ENCODE peak calls at places on chromosomes 13 and 19, in nine cellular contexts. A is CD8-positive, alpha-beta T cell; O is naive thymus-derived CD4-positive, alpha-beta T cell; M is left ventricle myocardium inferior; U is CD8-positive, alpha-beta memory T cell; D is A673; Z is IMR-90; I is GM23338; C is esophagus muscularis mucosa. E is an unnamed sample.

GRCh38 chr19:45972081-45972943 is 1.4 kb downstream of the NOVA2 start:
- DNase-seq in A (no peak), O (peak; percentile 39), M (peak; percentile 21), U (peak; percentile 64), D (no peak), Z (no peak), I (no peak), C (no peak), E (no peak)

GRCh38 chr13:109465151-109465550 is 321.2 kb downstream of the IRS2 start:
- DNase-seq in A (no peak), O (no peak), M (no peak), U (no peak), D (peak; percentile 19), Z (peak; percentile 2), I (no peak), C (no peak), E (no peak)

GRCh38 chr13:41049480-41049879 is 11.8 kb upstream of the WBP4 start:
- DNase-seq in A (no peak), O (no peak), M (no peak), U (no peak), D (no peak), Z (no peak), I (no peak), C (no peak), E (no peak)

GRCh38 chr19:56720281-56720680 is 48.7 kb upstream of the ZNF835 start:
- DNase-seq in A (no peak), O (no peak), M (no peak), U (no peak), D (peak; percentile 70), Z (no peak), I (no peak), C (no peak), E (peak; percentile 50)

GRCh38 chr19:6744381-6745288 is 5.2 kb downstream of the TRIP10 start:
- DNase-seq in A (no peak), O (no peak), M (peak; percentile 90), U (no peak), D (peak; percentile 86), Z (peak; percentile 87), I (no peak), C (peak; percentile 94), E (peak; percentile 96)

GRCh38 chr13:109288151-109288709 is 498.2 kb downstream of the IRS2 start:
- DNase-seq in A (no peak), O (no peak), M (no peak), U (no peak), D (no peak), Z (peak; percentile 25), I (no peak), C (no peak), E (no peak)

GRCh38 chr13:29771247-29771646 is 79.2 kb downstream of the UBL3 start:
- DNase-seq in A (no peak), O (peak; percentile 52), M (no peak), U (no peak), D (peak; percentile 49), Z (peak; percentile 49), I (peak; percentile 52), C (no peak), E (no peak)

GRCh38 chr19:45121827-45122345 is 28.9 kb downstream of the PPP1R37 start:
- DNase-seq in A (no peak), O (no peak), M (no peak), U (no peak), D (no peak), Z (no peak), I (no peak), C (no peak), E (no peak)

GRCh38 chr19:38544569-38545315 is 73.0 kb downstream of the MAP4K1 start:
- DNase-seq in A (no peak), O (peak; percentile 60), M (no peak), U (no peak), D (no peak), Z (peak; percentile 5), I (peak; percentile 21), C (no peak), E (no peak)

GRCh38 chr13:24226762-24227161 is 66.2 kb downstream of the SPATA13 start:
- DNase-seq in A (no peak), O (no peak), M (no peak), U (no peak), D (no peak), Z (no peak), I (peak; percentile 41), C (no peak), E (no peak)

GRCh38 chr19:17721821-17722220 is 2.5 kb downstream of the MAP1S start:
- DNase-seq in A (no peak), O (no peak), M (peak; percentile 51), U (no peak), D (no peak), Z (peak; percentile 13), I (no peak), C (no peak), E (peak; percentile 73)

GRCh38 chr13:24900507-24900906 is 136.5 kb downstream of the RNF17 start:
- DNase-seq in A (no peak), O (no peak), M (no peak), U (no peak), D (no peak), Z (no peak), I (no peak), C (peak; percentile 55), E (no peak)

GRCh38 chr19:48315712-48316111 is 9.6 kb upstream of the EMP3 start:
- DNase-seq in A (no peak), O (no peak), M (no peak), U (no peak), D (no peak), Z (no peak), I (no peak), C (no peak), E (no peak)

DNA sequence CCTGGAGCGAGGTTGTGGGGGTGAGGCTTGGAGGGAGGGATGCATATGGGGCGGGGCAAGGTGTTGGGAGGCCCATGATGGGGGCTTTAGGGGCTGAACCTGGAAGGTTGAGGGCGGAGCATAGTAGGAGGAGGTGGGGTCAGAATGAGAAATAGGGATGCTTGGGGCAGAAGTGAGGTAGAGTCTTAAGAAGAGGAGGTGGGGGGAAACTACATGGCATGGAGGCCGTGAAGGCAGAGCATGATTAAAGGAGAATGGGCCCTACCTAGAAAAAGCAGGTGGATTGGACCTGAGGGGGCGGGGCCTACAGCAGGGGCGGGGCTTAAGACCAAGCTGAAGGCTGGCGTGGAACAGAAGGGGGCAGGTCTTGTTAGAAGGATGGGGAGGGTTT is 789 bp downstream of the NR1H2 start:
- DNase-seq in A (peak; percentile 44), O (peak; percentile 56), M (no peak), U (peak; percentile 76), D (no peak), Z (no peak), I (peak; percentile 94), C (no peak), E (peak; percentile 82)
- H3K4me3 ChIP-seq in A (no peak overlapping the region), O (no peak overlapping the region), M (peak overlapping the region; percentile 99), U (peak overlapping the region; percentile 34), D (peak overlapping the region; percentile 23), Z (no peak overlapping the region), I (peak overlapping the region; percentile 16), C (peak overlapping the region; percentile 91), E (peak overlapping the region; percentile 93)

DNA sequence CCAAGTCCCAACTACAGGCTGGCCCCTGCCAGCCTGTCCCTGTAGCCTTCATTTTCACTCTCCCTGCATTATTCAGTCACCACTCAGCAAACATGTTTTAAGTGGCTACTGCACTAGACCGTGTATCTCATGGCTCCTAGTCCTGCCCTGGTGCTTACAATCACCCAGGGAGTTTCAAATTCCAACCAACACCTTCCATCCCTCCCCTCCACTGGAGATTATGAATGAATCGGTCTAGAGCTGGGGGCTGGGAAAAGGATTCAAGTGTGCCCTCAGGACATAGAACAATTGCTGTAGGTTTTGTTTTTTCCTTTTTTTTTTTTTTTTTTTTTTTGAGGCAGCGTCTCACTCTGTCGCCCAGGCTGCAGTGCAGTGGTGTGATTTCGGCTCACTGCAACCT is 15.0 kb upstream of the TNFAIP8L1 start:
- DNase-seq in A (no peak), O (no peak), M (no peak), U (no peak), D (no peak), Z (no peak), I (no peak), C (no peak), E (no peak)
- H3K4me1 ChIP-seq in A (no peaks in the 10 kb centered on the region), O (no peaks in the 10 kb centered on the region), M (no peaks in the 10 kb centered on the region), U (no peaks in the 10 kb centered on the region), D (no peaks in the 10 kb centered on the region), Z (no peaks in the 10 kb centered on the region), I (no peaks in the 10 kb centered on the region), C (no peaks in the 10 kb centered on the region), E (no peaks in the 10 kb centered on the region)

DNA sequence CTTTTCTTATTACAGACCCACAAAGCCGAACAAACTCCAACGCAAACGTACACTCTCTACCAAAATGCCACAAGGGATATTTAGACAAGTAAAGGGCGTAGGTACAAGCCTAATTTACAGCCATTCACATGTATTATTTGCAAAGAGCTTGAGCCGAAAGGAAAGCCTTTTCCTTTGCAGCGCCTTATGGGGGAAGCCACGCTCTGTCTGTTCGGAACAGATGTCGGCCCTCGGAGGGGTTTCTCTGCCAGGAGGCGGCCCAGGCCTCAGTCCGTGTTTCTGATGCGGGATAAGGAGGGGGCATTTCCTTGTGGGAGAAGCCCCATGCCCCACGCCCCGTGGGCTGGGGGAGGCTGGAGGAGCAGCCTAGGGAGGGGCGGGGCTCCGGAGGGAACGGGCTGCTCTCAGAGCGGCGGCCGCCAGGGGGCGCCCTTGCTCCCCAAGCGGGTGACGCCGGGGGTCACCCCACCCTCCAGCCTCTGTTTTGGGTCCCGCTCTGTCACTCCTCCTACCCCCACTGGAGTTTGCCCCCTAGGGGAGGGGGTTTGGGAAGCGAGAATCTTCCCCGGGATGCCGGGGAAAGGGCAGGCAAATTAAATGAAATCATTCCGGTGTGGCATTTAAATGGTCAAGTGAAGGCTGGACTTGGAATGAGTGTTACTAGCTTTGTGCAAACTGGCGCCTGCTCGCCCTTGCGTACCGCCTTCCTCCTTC is 2.9 kb downstream of the HTR2A start:
- DNase-seq in A (peak; percentile 32), O (peak; percentile 66), M (peak; percentile 58), U (peak; percentile 67), D (peak; percentile 68), Z (peak; percentile 17), I (peak; percentile 78), C (no peak), E (peak; percentile 91)
- H3K4me3 ChIP-seq in A (peak overlapping the region; percentile 29), O (peak overlapping the region; percentile 53), M (peak overlapping the region; percentile 67), U (peak overlapping the region; percentile 43), D (peak overlapping the region; percentile 48), Z (peak overlapping the region; percentile 63), I (peak overlapping the region; percentile 82), C (peak overlapping the region; percentile 61), E (peak overlapping the region; percentile 76)

GRCh38 chr13:80658705-80659104 is 317.8 kb upstream of the SPRY2 start:
- DNase-seq in A (no peak), O (no peak), M (no peak), U (no peak), D (no peak), Z (no peak), I (no peak), C (no peak), E (no peak)
- H3K4me1 ChIP-seq in A (no peaks in the 10 kb centered on the region), O (no peaks in the 10 kb centered on the region), M (no peaks in the 10 kb centered on the region), U (no peaks in the 10 kb centered on the region), D (no peaks in the 10 kb centered on the region), Z (no peaks in the 10 kb centered on the region), I (no peaks in the 10 kb centered on the region), C (no peaks in the 10 kb centered on the region), E (no peaks in the 10 kb centered on the region)

DNA sequence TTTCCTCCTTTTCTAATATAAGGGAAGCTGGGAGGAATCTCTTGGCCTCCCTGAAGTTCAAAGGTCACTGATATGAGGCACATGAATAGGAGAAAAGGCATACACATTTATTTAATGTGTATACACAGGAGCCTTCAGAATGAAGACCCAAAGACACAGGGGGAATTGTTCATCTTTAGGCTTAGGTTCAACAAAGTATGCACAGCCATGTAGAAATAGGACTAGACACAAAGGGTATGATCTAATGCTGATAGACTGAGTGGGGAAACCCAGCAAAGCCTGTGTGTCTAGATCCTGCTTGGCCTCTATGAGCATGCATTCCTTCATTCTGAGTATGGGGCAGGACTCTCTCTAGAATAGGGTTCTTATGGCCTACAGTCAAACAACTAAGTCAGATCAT is 177.1 kb upstream of the RFC3 start:
- DNase-seq in A (no peak), O (no peak), M (no peak), U (no peak), D (no peak), Z (peak; percentile 18), I (no peak), C (no peak), E (no peak)
- H3K4me3 ChIP-seq in A (no peak overlapping the region), O (no peak overlapping the region), M (no peak overlapping the region), U (no peak overlapping the region), D (no peak overlapping the region), Z (no peak overlapping the region), I (no peak overlapping the region), C (no peak overlapping the region), E (no peak overlapping the region)

E was measured in right cardiac atrium.